ENCODE peak calls at places on chromosome 5, in nine cellular contexts. J is upper lobe of left lung, I is heart left ventricle, D is H54, Z is adrenal gland, N is sigmoid colon, U is body of pancreas, Q is A549, G is tibial nerve. S is an unnamed sample.

GRCh38 chr5:5179079-5179478 is 38.9 kb downstream of the ADAMTS16 start:
- DNase-seq in J (no peak), I (no peak), D (peak), Z (no peak), N (no peak), U (no peak), Q (peak), G (no peak), S (no peak)

GRCh38 chr5:131718487-131719014 is 78.3 kb downstream of the FNIP1 start:
- DNase-seq in J (no peak), I (no peak), D (no peak), Z (no peak), N (no peak), U (no peak), Q (no peak), G (no peak), S (no peak)

GRCh38 chr5:126384985-126385384 is 38.2 kb upstream of the GRAMD2B start:
- DNase-seq in J (no peak), I (no peak), D (peak), Z (peak), N (no peak), U (no peak), Q (no peak), G (no peak), S (no peak)

GRCh38 chr5:80170117-80170535 is 85.7 kb downstream of the SERINC5 start:
- DNase-seq in J (no peak), I (no peak), D (no peak), Z (no peak), N (no peak), U (no peak), Q (no peak), G (no peak), S (no peak)

GRCh38 chr5:137710086-137710485 is 25.8 kb downstream of the KLHL3 start:
- DNase-seq in J (no peak), I (no peak), D (no peak), Z (no peak), N (no peak), U (no peak), Q (no peak), G (no peak), S (no peak)

GRCh38 chr5:127833999-127834953 is 131.1 kb downstream of the CCDC192 start:
- DNase-seq in J (no peak), I (no peak), D (no peak), Z (no peak), N (no peak), U (no peak), Q (no peak), G (no peak), S (no peak)

GRCh38 chr5:180813418-180813817 is 10.8 kb upstream of the MGAT1 start:
- DNase-seq in J (no peak), I (no peak), D (no peak), Z (no peak), N (peak), U (no peak), Q (no peak), G (no peak), S (no peak)

GRCh38 chr5:14671414-14671813 is 6.9 kb downstream of the OTULIN start:
- DNase-seq in J (no peak), I (no peak), D (no peak), Z (no peak), N (no peak), U (no peak), Q (no peak), G (no peak), S (peak)

GRCh38 chr5:43020294-43020711 is 19.8 kb downstream of the ANXA2R start:
- DNase-seq in J (no peak), I (no peak), D (no peak), Z (no peak), N (no peak), U (no peak), Q (no peak), G (no peak), S (peak)

DNA sequence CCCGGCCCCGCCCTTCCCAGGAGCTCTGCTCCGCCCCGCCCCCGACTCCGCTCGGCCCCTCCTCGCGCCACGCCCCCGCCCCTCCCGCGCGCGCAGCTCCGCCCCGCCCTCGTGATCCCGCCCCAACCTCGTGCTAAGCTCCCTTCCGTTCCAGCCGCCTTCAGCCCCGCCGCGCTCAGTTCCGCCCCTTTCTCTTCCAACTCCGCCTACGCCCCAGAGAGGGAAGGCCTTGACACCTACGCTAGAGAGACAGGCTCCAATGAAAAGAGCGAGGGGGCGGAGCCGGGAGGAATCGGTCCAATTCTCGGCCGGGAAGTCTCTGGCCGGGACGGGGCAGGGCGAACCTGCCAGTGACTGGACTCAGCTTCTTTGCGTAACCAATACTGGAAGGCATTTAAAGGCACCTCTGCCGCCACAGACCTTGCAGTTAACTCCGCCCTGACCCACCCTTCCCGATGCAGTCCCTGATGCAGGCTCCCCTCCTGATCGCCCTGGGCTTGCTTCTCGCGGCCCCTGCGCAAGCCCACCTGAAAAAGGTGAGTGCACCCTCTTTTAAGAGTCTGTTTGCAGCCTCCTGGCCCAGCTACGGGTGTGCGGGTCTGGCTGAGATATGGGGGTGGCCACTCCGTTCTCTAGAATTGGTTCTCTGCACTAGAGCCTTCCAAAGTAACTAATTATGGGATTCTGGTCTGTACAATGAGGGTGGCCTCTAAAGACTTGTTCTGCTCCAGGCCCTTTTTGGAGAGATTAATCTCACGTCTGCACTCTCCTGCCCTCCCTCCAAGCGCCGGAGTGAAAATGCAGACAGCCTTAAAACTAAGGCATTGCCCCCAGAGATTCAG is at the start of gene GM2A:
- DNase-seq in J (peak), I (peak), D (peak), Z (peak), N (peak), U (peak), Q (peak), G (peak), S (peak)
- TF ChIP-seq POLR2A in J (no peak), I (peak), D (peak), Z (peak), N (peak), U (peak), Q (peak), G (peak), S (peak)

GRCh38 chr5:88876714-88877113 is 6.3 kb downstream of the MEF2C start:
- DNase-seq in J (no peak), I (no peak), D (no peak), Z (no peak), N (no peak), U (no peak), Q (no peak), G (no peak), S (no peak)

GRCh38 chr5:88870280-88870679 is 12.7 kb downstream of the MEF2C start:
- DNase-seq in J (no peak), I (no peak), D (no peak), Z (no peak), N (no peak), U (no peak), Q (no peak), G (no peak), S (no peak)

GRCh38 chr5:88875609-88876234 is 7.3 kb downstream of the MEF2C start:
- DNase-seq in J (no peak), I (no peak), D (no peak), Z (peak), N (no peak), U (no peak), Q (no peak), G (no peak), S (no peak)

GRCh38 chr5:88873447-88873846 is 9.5 kb downstream of the MEF2C start:
- DNase-seq in J (no peak), I (no peak), D (no peak), Z (no peak), N (no peak), U (no peak), Q (no peak), G (no peak), S (no peak)

GRCh38 chr5:88872971-88873370 is 10.0 kb downstream of the MEF2C start:
- DNase-seq in J (no peak), I (no peak), D (no peak), Z (no peak), N (no peak), U (no peak), Q (no peak), G (no peak), S (no peak)
- TF ChIP-seq POLR2A in J (no peak), I (no peak), D (no peak), Z (no peak), N (no peak), U (no peak), Q (no peak), G (no peak), S (no peak)

DNA sequence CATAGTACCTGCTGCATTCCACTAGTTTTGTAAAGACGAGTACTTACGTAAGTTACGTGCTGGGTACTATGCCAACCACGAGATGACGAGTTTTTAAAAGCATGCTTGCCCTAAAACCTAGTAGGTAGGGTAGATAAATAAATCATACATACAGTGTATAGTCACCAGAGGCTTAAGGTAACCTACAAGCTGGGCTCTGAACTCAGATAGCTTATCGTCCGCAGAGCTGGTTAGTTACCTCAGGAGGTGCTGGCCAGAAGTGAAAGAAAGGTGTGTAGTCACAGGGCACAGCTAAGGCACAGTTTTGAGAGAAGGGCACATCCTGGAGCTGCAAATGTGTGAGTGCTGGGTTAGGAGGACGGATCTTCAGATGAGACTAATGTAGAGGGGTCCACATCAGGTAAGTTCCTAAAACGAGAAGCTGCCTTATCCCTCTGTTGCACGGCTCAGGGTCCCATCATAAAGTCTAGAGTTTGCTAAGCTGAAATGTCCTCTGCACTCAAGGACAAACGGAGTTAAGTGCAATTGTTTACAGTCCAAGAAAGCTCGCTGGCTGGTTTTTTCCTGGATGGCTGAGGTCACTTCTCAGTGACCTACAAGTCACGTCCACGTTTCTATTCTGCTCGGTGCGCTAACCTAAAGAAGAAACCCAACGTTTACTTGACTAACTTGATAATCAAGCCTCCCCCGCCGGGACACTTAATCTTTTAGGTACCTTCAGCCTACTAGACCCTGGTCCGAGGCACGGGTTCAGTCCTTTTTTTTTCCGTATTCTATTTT is 1.1 kb upstream of the SNX24 start:
- DNase-seq in J (peak), I (no peak), D (no peak), Z (no peak), N (no peak), U (peak), Q (no peak), G (no peak), S (peak)
- TF ChIP-seq POLR2A in J (no peak), I (no peak), D (no peak), Z (no peak), N (no peak), U (peak), Q (no peak), G (no peak), S (no peak)

DNA sequence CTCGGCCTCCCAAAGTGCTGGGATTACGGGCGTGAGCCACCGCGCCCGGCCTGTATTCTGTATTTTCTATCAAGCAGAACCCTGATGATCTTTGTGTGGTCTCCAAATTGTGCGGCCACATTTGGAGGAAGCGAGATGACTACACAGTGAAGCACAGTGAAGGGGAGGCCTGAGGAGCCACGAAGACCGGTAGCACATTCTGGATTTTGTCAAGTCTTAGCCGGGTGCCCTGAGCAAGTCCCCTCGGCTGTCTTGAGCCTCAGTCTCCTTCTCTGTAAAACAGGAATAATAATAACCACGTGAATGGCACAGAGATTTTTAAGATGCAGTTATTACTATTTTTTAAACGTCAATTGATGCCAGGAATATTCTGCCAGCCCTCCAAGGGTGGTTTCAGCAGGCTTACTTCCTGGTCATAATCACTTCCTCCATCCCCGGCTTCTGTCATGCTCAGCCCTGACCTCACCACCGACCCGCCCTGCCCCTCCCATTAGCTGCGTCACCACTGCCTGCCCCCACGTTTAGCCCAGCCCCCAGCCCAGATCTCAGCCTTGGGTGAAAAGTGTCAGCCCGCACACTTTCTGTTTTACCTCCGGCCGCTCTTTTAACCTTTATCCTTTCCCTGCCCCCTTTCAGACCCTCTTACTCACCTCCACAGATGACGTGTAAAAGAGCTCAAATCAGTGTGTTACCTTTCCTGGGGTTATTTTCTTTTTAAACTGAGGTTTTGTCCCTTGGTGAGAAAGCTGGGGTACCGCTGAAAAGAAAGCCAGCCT is 27.0 kb upstream of the ERGIC1 start:
- DNase-seq in J (peak), I (peak), D (peak), Z (peak), N (peak), U (peak), Q (peak), G (peak), S (peak)
- TF ChIP-seq POLR2A in J (no peak), I (peak), D (peak), Z (no peak), N (peak), U (peak), Q (peak), G (peak), S (peak)